ENCODE peak calls at places on chromosomes 5 and 9, in nine cellular contexts. One of them, this sample, is unnamed.

GRCh38 chr5:44389410-44389879 is at the start of gene FGF10:
- DNase-seq in spleen: no peak
- DNase-seq in hypothalamus: no peak
- DNase-seq in cerebellar cortex: no peak
- DNase-seq in GF-D8: no peak
- DNase-seq in stomach: no peak
- DNase-seq in NCI-H446: no peak
- DNase-seq in epithelial cell of esophagus: peak; percentile 5
- DNase-seq in T-helper 17 cell: no peak
- DNase-seq in this sample: no peak

GRCh38 chr5:81924467-81924866 is 47.4 kb upstream of the ATG10 start:
- DNase-seq in T-helper 17 cell: no peak
- DNase-seq in NCI-H446: peak; percentile 41
- DNase-seq in spleen: no peak
- DNase-seq in stomach: no peak
- DNase-seq in epithelial cell of esophagus: no peak
- DNase-seq in GF-D8: no peak
- DNase-seq in cerebellar cortex: peak; percentile 92
- DNase-seq in hypothalamus: peak; percentile 4
- DNase-seq in this sample: no peak

GRCh38 chr5:176620333-176620981 is 9.9 kb downstream of the SNCB start:
- DNase-seq in epithelial cell of esophagus: no peak
- DNase-seq in hypothalamus: no peak
- DNase-seq in NCI-H446: no peak
- DNase-seq in T-helper 17 cell: no peak
- DNase-seq in GF-D8: no peak
- DNase-seq in stomach: no peak
- DNase-seq in cerebellar cortex: no peak
- DNase-seq in spleen: no peak
- DNase-seq in this sample: peak; percentile 71

GRCh38 chr5:157574456-157575095 is 999 bp downstream of the ADAM19 start:
- DNase-seq in hypothalamus: no peak
- DNase-seq in T-helper 17 cell: no peak
- DNase-seq in NCI-H446: no peak
- DNase-seq in GF-D8: no peak
- DNase-seq in epithelial cell of esophagus: no peak
- DNase-seq in spleen: peak; percentile 85
- DNase-seq in cerebellar cortex: no peak
- DNase-seq in stomach: no peak
- DNase-seq in this sample: no peak

GRCh38 chr5:97002983-97003382 is 67.1 kb downstream of the LNPEP start:
- DNase-seq in hypothalamus: no peak
- DNase-seq in spleen: no peak
- DNase-seq in NCI-H446: no peak
- DNase-seq in cerebellar cortex: no peak
- DNase-seq in stomach: no peak
- DNase-seq in GF-D8: no peak
- DNase-seq in epithelial cell of esophagus: no peak
- DNase-seq in T-helper 17 cell: no peak
- DNase-seq in this sample: no peak

GRCh38 chr5:137143244-137143605 is 355.9 kb downstream of the SPOCK1 start:
- DNase-seq in cerebellar cortex: no peak
- DNase-seq in NCI-H446: no peak
- DNase-seq in stomach: no peak
- DNase-seq in T-helper 17 cell: no peak
- DNase-seq in epithelial cell of esophagus: no peak
- DNase-seq in spleen: no peak
- DNase-seq in GF-D8: no peak
- DNase-seq in hypothalamus: no peak
- DNase-seq in this sample: no peak

GRCh38 chr5:125042243-125042887 is 295.9 kb upstream of the ZNF608 start:
- DNase-seq in epithelial cell of esophagus: no peak
- DNase-seq in NCI-H446: no peak
- DNase-seq in T-helper 17 cell: no peak
- DNase-seq in hypothalamus: no peak
- DNase-seq in GF-D8: no peak
- DNase-seq in spleen: no peak
- DNase-seq in stomach: no peak
- DNase-seq in cerebellar cortex: no peak
- DNase-seq in this sample: no peak

GRCh38 chr9:136808075-136808780 is 480 bp downstream of the RABL6 start:
- DNase-seq in stomach: peak; percentile 34
- DNase-seq in hypothalamus: no peak
- DNase-seq in epithelial cell of esophagus: no peak
- DNase-seq in spleen: peak; percentile 88
- DNase-seq in T-helper 17 cell: peak; percentile 39
- DNase-seq in GF-D8: no peak
- DNase-seq in cerebellar cortex: no peak
- DNase-seq in NCI-H446: no peak
- DNase-seq in this sample: peak; percentile 63

GRCh38 chr5:103424453-103425205 is 138.0 kb downstream of the NUDT12 start:
- DNase-seq in stomach: no peak
- DNase-seq in GF-D8: no peak
- DNase-seq in T-helper 17 cell: no peak
- DNase-seq in hypothalamus: no peak
- DNase-seq in NCI-H446: no peak
- DNase-seq in spleen: no peak
- DNase-seq in epithelial cell of esophagus: no peak
- DNase-seq in cerebellar cortex: no peak
- DNase-seq in this sample: no peak